ENCODE peak calls at places on chromosomes 6 and 20, in ten cellular contexts. B, A, C, U, M, W, X, D, V and O are unnamed samples.

GRCh38 chr6:78629154-78629721 is 238.1 kb upstream of the IRAK1BP1 start:
- DNase-seq in M (peak; percentile 34), V (no peak), D (no peak), A (no peak), U (no peak), C (no peak), X (peak; percentile 63), W (peak; percentile 43), B (peak; percentile 55), O (no peak)

GRCh38 chr20:18052856-18053255 is 4.9 kb downstream of the OVOL2 start:
- DNase-seq in M (no peak), D (no peak), X (no peak), V (no peak), A (no peak), W (no peak), B (no peak), U (no peak), C (no peak), O (no peak)

GRCh38 chr6:73340048-73340447 is 14.0 kb downstream of the DPPA5 start:
- DNase-seq in D (no peak), C (no peak), U (no peak), B (no peak), M (peak; percentile 24), A (no peak), W (no peak), X (no peak), V (no peak), O (no peak)

GRCh38 chr6:158991017-158991723 is 8.8 kb downstream of the RSPH3 start:
- DNase-seq in V (no peak), D (no peak), U (no peak), C (no peak), W (no peak), X (no peak), M (no peak), B (peak; percentile 63), A (no peak), O (no peak)

GRCh38 chr20:53735536-53736050 is 142.0 kb upstream of the ZNF217 start:
- DNase-seq in B (no peak), D (peak; percentile 60), X (no peak), C (peak; percentile 94), V (peak; percentile 69), M (peak; percentile 99), U (no peak), W (peak; percentile 98), A (no peak), O (no peak)

GRCh38 chr6:93423542-93423941 is 4.2 kb upstream of the EPHA7 start:
- DNase-seq in M (peak; percentile 37), V (peak; percentile 80), A (no peak), W (no peak), D (no peak), X (no peak), B (peak; percentile 47), U (peak; percentile 23), C (peak; percentile 69), O (no peak)

GRCh38 chr6:166786704-166787293 is 159.7 kb upstream of the RPS6KA2 start:
- DNase-seq in B (no peak), U (no peak), W (peak; percentile 69), V (peak; percentile 79), D (peak; percentile 31), X (no peak), A (no peak), M (peak; percentile 53), C (peak; percentile 67), O (no peak)

GRCh38 chr6:145761584-145761983 is 26.3 kb upstream of the EPM2A start:
- DNase-seq in X (no peak), W (no peak), D (no peak), B (no peak), U (no peak), A (no peak), C (no peak), M (no peak), V (no peak), O (no peak)

GRCh38 chr6:90044182-90044832 is 150.0 kb downstream of the GJA10 start:
- DNase-seq in V (no peak), W (no peak), D (no peak), B (no peak), A (no peak), C (no peak), U (no peak), X (no peak), M (peak; percentile 42), O (no peak)

GRCh38 chr20:39829713-39830112 is 859.3 kb downstream of the MAFB start:
- DNase-seq in A (no peak), V (no peak), C (no peak), D (no peak), X (no peak), B (no peak), U (no peak), M (peak; percentile 20), W (no peak), O (no peak)

GRCh38 chr20:46965477-46965876 is 70.8 kb downstream of the EYA2 start:
- DNase-seq in V (no peak), X (no peak), W (no peak), B (no peak), D (no peak), U (no peak), A (peak; percentile 61), C (no peak), M (no peak), O (no peak)

GRCh38 chr6:111478749-111479148 is 4.3 kb downstream of the REV3L start:
- DNase-seq in B (no peak), V (no peak), A (no peak), U (no peak), W (peak; percentile 69), C (peak; percentile 79), D (no peak), X (no peak), M (peak; percentile 69), O (no peak)
- TF ChIP-seq CTCF in B (peak; percentile 54), V (peak; percentile 55), A (peak; percentile 45), U (no peak), W (peak; percentile 57), C (peak; percentile 50), D (peak; percentile 49), X (no peak), M (peak; percentile 61), O (no peak)

GRCh38 chr6:8301502-8301901 is 133.8 kb downstream of the SLC35B3 start:
- DNase-seq in U (no peak), A (no peak), X (no peak), D (no peak), V (no peak), C (no peak), M (no peak), W (no peak), B (no peak), O (no peak)
- TF ChIP-seq CTCF in U (no peak), A (no peak), X (no peak), D (no peak), V (no peak), C (no peak), M (no peak), W (no peak), B (no peak), O (no peak)

GRCh38 chr6:34298941-34299340 is 50.1 kb upstream of the SMIM29 start:
- DNase-seq in U (no peak), W (no peak), A (no peak), X (no peak), M (no peak), B (no peak), V (peak; percentile 27), D (no peak), C (no peak), O (no peak)

GRCh38 chr6:34289137-34289536 is 40.3 kb upstream of the SMIM29 start:
- DNase-seq in C (no peak), U (no peak), W (no peak), A (no peak), D (no peak), M (no peak), X (no peak), B (no peak), V (no peak), O (no peak)

GRCh38 chr6:34295721-34296120 is 46.9 kb upstream of the SMIM29 start:
- DNase-seq in B (no peak), M (peak; percentile 9), X (no peak), U (no peak), A (no peak), D (no peak), W (no peak), C (no peak), V (no peak), O (no peak)

GRCh38 chr6:34288581-34288980 is 39.8 kb upstream of the SMIM29 start:
- DNase-seq in X (no peak), A (no peak), U (no peak), M (no peak), W (no peak), B (no peak), C (no peak), V (no peak), D (no peak), O (no peak)

GRCh38 chr6:34292954-34293353 is 44.1 kb upstream of the SMIM29 start:
- DNase-seq in X (no peak), C (no peak), W (no peak), M (no peak), U (no peak), D (no peak), B (no peak), V (no peak), A (no peak), O (no peak)
- TF ChIP-seq CTCF in X (no peak), C (no peak), W (no peak), M (no peak), U (no peak), D (no peak), B (no peak), V (no peak), A (no peak), O (no peak)

DNA sequence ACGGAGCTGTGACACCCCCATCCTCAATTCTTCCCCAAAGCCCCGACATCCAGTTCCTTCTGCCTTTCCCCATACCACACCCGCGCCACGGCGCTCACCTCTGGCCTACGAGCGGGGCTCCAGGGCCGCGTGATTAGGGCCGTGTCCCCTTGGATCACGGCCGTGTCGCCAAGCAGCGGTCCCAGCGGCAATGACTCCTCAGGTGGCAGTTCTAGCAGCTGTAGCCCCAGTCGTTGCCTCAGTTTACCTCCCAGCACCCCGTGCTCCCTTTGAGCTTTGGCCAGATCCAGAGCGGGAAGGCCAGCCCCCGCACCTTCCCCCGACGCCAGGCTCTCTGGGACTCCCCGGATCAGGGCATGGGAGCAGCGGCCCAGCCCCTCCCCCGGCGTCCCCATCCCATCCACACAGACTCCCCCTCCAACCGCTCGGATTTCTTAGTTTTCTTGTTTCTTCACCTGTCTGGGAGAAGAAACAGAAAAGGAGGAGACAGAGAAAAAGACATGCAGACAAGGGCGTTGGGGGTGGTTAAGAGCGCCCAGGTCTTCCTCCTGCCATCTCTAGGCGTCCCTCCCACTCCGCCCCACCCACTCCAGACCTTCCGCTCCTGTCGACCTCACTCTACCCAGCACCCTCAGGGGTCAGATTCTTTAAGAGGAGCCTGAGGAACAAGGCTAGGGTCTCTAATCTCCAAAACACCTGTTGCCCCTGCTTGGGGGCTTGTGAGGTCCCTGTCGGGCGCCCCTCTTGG is at the start of gene DDAH2:
- DNase-seq in W (no peak), A (peak; percentile 59), V (no peak), C (no peak), D (no peak), B (no peak), U (no peak), X (peak; percentile 81), M (no peak), O (no peak)
- TF ChIP-seq CTCF in W (peak; percentile 56), A (peak; percentile 70), V (peak; percentile 59), C (no peak), D (no peak), B (no peak), U (no peak), X (peak; percentile 60), M (peak; percentile 33), O (no peak)

DNA sequence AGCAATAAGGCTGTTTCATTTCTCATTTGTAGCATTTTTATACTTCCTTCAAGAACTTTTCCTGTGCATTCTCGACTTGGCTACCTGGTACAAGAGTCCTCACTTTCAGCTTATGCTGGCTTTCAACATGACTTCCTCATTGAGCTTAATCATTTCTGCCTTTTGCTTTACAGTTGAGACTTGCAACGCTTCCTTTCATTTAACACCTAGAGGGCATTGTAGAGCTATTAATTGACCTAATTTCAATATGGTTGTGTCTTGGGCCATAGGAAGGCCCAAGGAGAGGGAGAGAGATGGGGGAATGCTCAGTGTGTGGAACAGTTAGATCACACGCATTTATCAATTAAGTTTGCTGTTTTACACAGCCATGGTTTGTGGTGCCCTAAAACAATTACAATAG is 37.2 kb downstream of the SLC22A2 start:
- DNase-seq in A (no peak), C (no peak), V (no peak), B (no peak), D (no peak), U (no peak), M (peak; percentile 14), W (peak; percentile 6), X (no peak), O (no peak)
- TF ChIP-seq CTCF in A (peak; percentile 8), C (no peak), V (peak; percentile 49), B (peak; percentile 61), D (peak; percentile 19), U (no peak), M (no peak), W (no peak), X (peak; percentile 8), O (no peak)